ENCODE peak calls at places on chromosomes 7 and 10, in four cellular contexts. D is activated CD4-positive, alpha-beta T cell treated with anti-CD3 and anti-CD28 coated beads, Interleukin-2, amount 50 U/mL, for 1 hour; Z is foreskin keratinocyte; R is T-cell. I is an unnamed sample.

GRCh38 chr10:36504752-36505151 is 620.6 kb upstream of the ANKRD30A start:
- DNase-seq in D (no peak), Z (no peak), R (no peak), I (no peak)

GRCh38 chr10:80357000-80357803 is 621 bp downstream of the DYDC2 start:
- DNase-seq in D (no peak), Z (no peak), R (no peak), I (peak; percentile 87)

GRCh38 chr7:157155959-157156358 is 17.2 kb downstream of the UBE3C start:
- DNase-seq in D (no peak), Z (no peak), R (no peak), I (no peak)

GRCh38 chr10:79072041-79072441 is 3.3 kb downstream of the ZMIZ1 start:
- DNase-seq in D (no peak), Z (no peak), R (no peak), I (no peak)

GRCh38 chr10:68628576-68629127 is 68.5 kb downstream of the TET1 start:
- DNase-seq in D (no peak), Z (no peak), R (peak; percentile 16), I (peak; percentile 9)

GRCh38 chr7:53059591-53059990 is 24.2 kb downstream of the POM121L12 start:
- DNase-seq in D (no peak), Z (no peak), R (no peak), I (no peak)

GRCh38 chr10:71747808-71748523 is 25.4 kb downstream of the VSIR start:
- DNase-seq in D (no peak), Z (no peak), R (no peak), I (no peak)

GRCh38 chr7:120997902-120998301 is 9.4 kb downstream of the CPED1 start:
- DNase-seq in D (no peak), Z (no peak), R (no peak), I (no peak)

GRCh38 chr7:111541067-111541466 is 21.2 kb downstream of the IMMP2L start:
- DNase-seq in D (no peak), Z (no peak), R (no peak), I (no peak)

GRCh38 chr7:101124376-101125056 is 2.4 kb upstream of the SERPINE1 start:
- DNase-seq in D (no peak), Z (no peak), R (no peak), I (peak; percentile 91)

GRCh38 chr7:43123457-43123856 is 11.0 kb downstream of the HECW1 start:
- DNase-seq in D (no peak), Z (no peak), R (no peak), I (no peak)

GRCh38 chr7:142889825-142890224 is 4.3 kb upstream of the TRPV6 start:
- DNase-seq in D (no peak), Z (no peak), R (no peak), I (no peak)

GRCh38 chr7:47254081-47255006 is 327.6 kb downstream of the TNS3 start:
- DNase-seq in D (peak; percentile 22), Z (no peak), R (peak; percentile 18), I (peak; percentile 91)

GRCh38 chr7:44638611-44639557 is 32.5 kb downstream of the OGDH start:
- DNase-seq in D (peak; percentile 75), Z (peak; percentile 80), R (peak; percentile 77), I (peak; percentile 95)

GRCh38 chr10:126705131-126705530 is 34.6 kb upstream of the C10orf90 start:
- DNase-seq in D (no peak), Z (no peak), R (no peak), I (no peak)

GRCh38 chr7:19024261-19024660 is 93.2 kb downstream of the TWIST1 start:
- DNase-seq in D (no peak), Z (peak; percentile 37), R (no peak), I (no peak)

GRCh38 chr7:7452119-7452518 is 83.6 kb downstream of the COL28A1 start:
- DNase-seq in D (no peak), Z (no peak), R (no peak), I (no peak)

GRCh38 chr7:151744051-151744580 is 132.8 kb downstream of the PRKAG2 start:
- DNase-seq in D (no peak), Z (no peak), R (no peak), I (no peak)

GRCh38 chr7:44769381-44770209 is 20.9 kb downstream of the ZMIZ2 start:
- DNase-seq in D (no peak), Z (no peak), R (peak; percentile 9), I (no peak)

GRCh38 chr7:39451901-39452300 is 114.3 kb upstream of the YAE1 start:
- DNase-seq in D (no peak), Z (no peak), R (no peak), I (peak; percentile 26)

I was measured in DMS53.